ENCODE peak calls at places on chromosomes 13 and 19, in four cellular contexts. P is mucosa of descending colon; W is CD8-positive, alpha-beta memory T cell; T is neural progenitor cell. D is an unnamed sample.

GRCh38 chr13:46603165-46603603 is 50.2 kb downstream of the LRCH1 start:
- DNase-seq in W (no peak), T (peak; percentile 30), P (no peak), D (no peak)

GRCh38 chr13:100235311-100235901 is 146.5 kb downstream of the PCCA start:
- DNase-seq in P (no peak), W (peak; percentile 43), T (peak; percentile 59), D (peak; percentile 17)

GRCh38 chr19:919157-920050 is 2.3 kb downstream of the KISS1R start:
- DNase-seq in T (peak; percentile 57), W (peak; percentile 44), P (peak; percentile 66), D (no peak)

GRCh38 chr13:19960673-19961015 is 2.1 kb downstream of the ZMYM2 start:
- DNase-seq in T (no peak), W (no peak), P (no peak), D (no peak)

GRCh38 chr13:31807090-31807541 is 67.8 kb downstream of the RXFP2 start:
- DNase-seq in P (no peak), W (no peak), T (no peak), D (peak; percentile 30)

GRCh38 chr13:98228661-98229349 is 51.7 kb upstream of the RNF113B start:
- DNase-seq in W (no peak), T (no peak), P (no peak), D (no peak)

GRCh38 chr19:15418112-15418587 is 638 bp downstream of the AKAP8L start:
- DNase-seq in T (peak; percentile 39), W (no peak), P (no peak), D (peak; percentile 42)

GRCh38 chr19:52786078-52786463 is 520 bp downstream of the ZNF600 start:
- DNase-seq in T (peak; percentile 35), W (peak; percentile 4), P (peak; percentile 61), D (no peak)

GRCh38 chr13:73338389-73338788 is 279.6 kb downstream of the KLF5 start:
- DNase-seq in P (no peak), T (no peak), W (no peak), D (no peak)

GRCh38 chr19:10928563-10929401 is at the start of the genes TIMM29 and YIPF2:
- DNase-seq in P (peak; percentile 97), W (peak; percentile 90), T (peak; percentile 98), D (peak; percentile 97)

GRCh38 chr13:45511310-45512147 is 46.8 kb downstream of the COG3 start:
- DNase-seq in T (peak; percentile 80), W (peak; percentile 59), P (no peak), D (peak; percentile 33)

GRCh38 chr13:104831823-104832222 is 1703.6 kb downstream of the EFNB2 start:
- DNase-seq in T (peak; percentile 7), P (no peak), W (no peak), D (no peak)

GRCh38 chr13:73708393-73708985 is 425.7 kb downstream of the KLF12 start:
- DNase-seq in W (peak; percentile 61), T (peak; percentile 76), P (no peak), D (peak; percentile 64)

GRCh38 chr13:113729329-113730019 is 29.6 kb upstream of the TMEM255B start:
- DNase-seq in P (peak; percentile 27), W (no peak), T (no peak), D (peak; percentile 53)

GRCh38 chr19:45507864-45508680 is 793 bp downstream of the VASP start:
- DNase-seq in W (peak; percentile 31), P (peak; percentile 83), T (peak; percentile 57), D (no peak)

GRCh38 chr19:43315851-43316250 is 37.6 kb upstream of the CD177 start:
- DNase-seq in W (no peak), P (no peak), T (peak; percentile 15), D (no peak)

GRCh38 chr19:54606891-54607781 is 13.7 kb downstream of the LILRA1 start:
- DNase-seq in P (no peak), T (no peak), W (no peak), D (no peak)

GRCh38 chr13:113904411-113904810 is 40.5 kb upstream of the GAS6 start:
- DNase-seq in T (peak; percentile 75), W (no peak), P (peak; percentile 56), D (peak; percentile 73)

GRCh38 chr19:52923782-52924593 is 760 bp upstream of the ZNF888 start:
- DNase-seq in P (peak; percentile 77), W (no peak), T (no peak), D (no peak)

GRCh38 chr13:33728271-33729037 is 89.5 kb upstream of the RFC3 start:
- DNase-seq in T (no peak), W (no peak), P (no peak), D (no peak)

GRCh38 chr13:73259061-73259908 is 200.5 kb downstream of the KLF5 start:
- DNase-seq in W (no peak), P (no peak), T (peak; percentile 80), D (no peak)

GRCh38 chr19:38850976-38851621 is 1.3 kb upstream of the HNRNPL start:
- DNase-seq in T (peak; percentile 80), P (peak; percentile 68), W (peak; percentile 63), D (no peak)

GRCh38 chr13:20101467-20102316 is 59.2 kb downstream of the GJA3 start:
- DNase-seq in T (no peak), P (no peak), W (no peak), D (no peak)

GRCh38 chr13:36998624-36999041 is 507 bp downstream of the ALG5 start:
- DNase-seq in T (peak; percentile 47), P (peak; percentile 59), W (no peak), D (peak; percentile 25)

GRCh38 chr13:79724348-79725103 is 243.6 kb downstream of the NDFIP2 start:
- DNase-seq in P (no peak), T (no peak), W (no peak), D (no peak)

GRCh38 chr13:98333481-98333880 is 156.4 kb upstream of the RNF113B start:
- DNase-seq in W (no peak), T (peak; percentile 45), P (no peak), D (no peak)

GRCh38 chr13:75161804-75162203 is 320.2 kb downstream of the TBC1D4 start:
- DNase-seq in W (no peak), P (no peak), T (peak; percentile 11), D (no peak)

GRCh38 chr19:50777830-50778303 is 7.6 kb downstream of the GPR32 start:
- DNase-seq in W (no peak), T (peak; percentile 68), P (no peak), D (no peak)

GRCh38 chr13:77300176-77301141 is 26.4 kb downstream of the MYCBP2 start:
- DNase-seq in W (no peak), P (no peak), T (no peak), D (no peak)

GRCh38 chr13:35140321-35140720 is 198.3 kb downstream of the NBEA start:
- DNase-seq in W (no peak), P (no peak), T (no peak), D (no peak)

GRCh38 chr19:41273076-41273475 is 8.9 kb downstream of the HNRNPUL1 start:
- DNase-seq in T (no peak), W (no peak), P (no peak), D (no peak)

GRCh38 chr19:41276231-41276630 is 12.1 kb downstream of the HNRNPUL1 start:
- DNase-seq in T (no peak), P (no peak), W (no peak), D (no peak)

DNA sequence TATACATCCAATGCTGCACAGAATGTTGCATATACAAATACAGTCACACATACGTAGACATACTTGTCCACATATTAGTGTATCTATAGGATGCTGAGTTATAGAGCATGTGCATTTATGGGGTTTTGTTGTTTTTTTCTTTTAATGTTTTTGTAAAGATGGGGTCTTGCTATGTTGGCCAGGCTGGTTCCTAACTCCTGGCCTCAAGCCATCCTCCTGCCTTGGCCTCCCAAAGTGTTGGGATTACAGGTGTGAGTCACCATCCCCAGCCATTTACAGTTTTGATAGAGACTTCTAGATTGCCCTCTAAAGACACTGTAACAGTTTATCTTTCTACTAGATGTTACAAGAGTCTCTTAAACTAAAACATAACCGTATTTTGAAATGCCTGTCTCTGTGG is 14.3 kb downstream of the HNRNPUL1 start:
- DNase-seq in P (no peak), W (no peak), T (no peak), D (no peak)
- H3K36me3 ChIP-seq in P (peaks cover 31% of the 10 kb centered on the region), W (peaks cover 75% of the 10 kb centered on the region), T (peaks cover 43% of the 10 kb centered on the region), D (peaks cover 98% of the 10 kb centered on the region)

GRCh38 chr13:51728972-51729371 is 75.0 kb downstream of the DHRS12 start:
- DNase-seq in P (no peak), T (no peak), W (no peak), D (no peak)
- H3K4me1 ChIP-seq in P (no peaks in the 10 kb centered on the region), T (no peaks in the 10 kb centered on the region), W (no peaks in the 10 kb centered on the region), D (no peaks in the 10 kb centered on the region)

GRCh38 chr19:4711211-4711610 is 12.4 kb downstream of the DPP9 start:
- DNase-seq in P (no peak), W (no peak), T (no peak), D (no peak)
- H3K36me3 ChIP-seq in P (peaks cover 6% of the 10 kb centered on the region), W (peaks cover 21% of the 10 kb centered on the region), T (no peaks in the 10 kb centered on the region), D (peaks cover 55% of the 10 kb centered on the region)

GRCh38 chr19:18945297-18945696 is 4.3 kb upstream of the HOMER3 start:
- DNase-seq in P (no peak), T (no peak), W (no peak), D (no peak)
- H3K4me1 ChIP-seq in P (peaks cover 3% of the 10 kb centered on the region), T (peaks cover 7% of the 10 kb centered on the region), W (peaks cover 5% of the 10 kb centered on the region), D (no peaks in the 10 kb centered on the region)

GRCh38 chr19:19527674-19528625 is 761 bp upstream of the YJEFN3 start:
- DNase-seq in T (no peak), P (no peak), W (no peak), D (no peak)
- H3K36me3 ChIP-seq in T (no peaks in the 10 kb centered on the region), P (no peaks in the 10 kb centered on the region), W (no peaks in the 10 kb centered on the region), D (peaks cover 16% of the 10 kb centered on the region)

D was measured in BE2C.